ENCODE peak calls at places on chromosomes 13 and 19, in four cellular contexts. R is H7, K is IMR-90, M is T-helper 2 cell. G is an unnamed sample.

GRCh38 chr19:48513289-48514122 is 1.9 kb upstream of the LMTK3 start:
- DNase-seq in R (peak; percentile 93), K (peak; percentile 64), M (peak; percentile 53), G (peak; percentile 60)

GRCh38 chr19:17673937-17674799 is 14.0 kb downstream of the UNC13A start:
- DNase-seq in R (no peak), K (no peak), M (no peak), G (no peak)

GRCh38 chr13:75038315-75038881 is 443.6 kb downstream of the TBC1D4 start:
- DNase-seq in R (no peak), K (no peak), M (no peak), G (no peak)

GRCh38 chr13:86731987-86732386 is 932.8 kb upstream of the SLITRK6 start:
- DNase-seq in R (no peak), K (no peak), M (no peak), G (no peak)

GRCh38 chr19:55206664-55207500 is 2.4 kb downstream of the PTPRH start:
- DNase-seq in R (peak; percentile 95), K (peak; percentile 86), M (peak; percentile 21), G (no peak)

GRCh38 chr19:28403698-28404099 is 809.3 kb downstream of the UQCRFS1 start:
- DNase-seq in R (peak; percentile 54), K (no peak), M (no peak), G (no peak)

GRCh38 chr19:43306097-43306496 is 36.8 kb upstream of the PSG9 start:
- DNase-seq in R (no peak), K (no peak), M (no peak), G (no peak)

GRCh38 chr13:114106991-114107685 is 25.3 kb downstream of the RASA3 start:
- DNase-seq in R (no peak), K (no peak), M (no peak), G (no peak)

GRCh38 chr19:52307275-52307674 is 10.3 kb downstream of the ZNF480 start:
- DNase-seq in R (no peak), K (peak; percentile 19), M (no peak), G (no peak)

GRCh38 chr19:10399878-10400277 is 3.5 kb downstream of the CDC37 start:
- DNase-seq in R (no peak), K (no peak), M (no peak), G (no peak)

GRCh38 chr19:4877753-4878490 is 10.5 kb upstream of the PLIN3 start:
- DNase-seq in R (peak; percentile 84), K (no peak), M (no peak), G (no peak)

GRCh38 chr13:87057807-87058520 is 613.2 kb upstream of the SLITRK5 start:
- DNase-seq in R (no peak), K (peak; percentile 50), M (no peak), G (no peak)

GRCh38 chr13:112711528-112712265 is 21.9 kb downstream of the ATP11A start:
- DNase-seq in R (peak; percentile 93), K (peak; percentile 98), M (no peak), G (no peak)

GRCh38 chr13:35768551-35768950 is 292.1 kb upstream of the MAB21L1 start:
- DNase-seq in R (no peak), K (peak; percentile 76), M (no peak), G (no peak)

GRCh38 chr13:39635564-39635963 is 19.9 kb upstream of the COG6 start:
- DNase-seq in R (no peak), K (no peak), M (no peak), G (no peak)

GRCh38 chr19:36051637-36052036 is 2.4 kb downstream of the THAP8 start:
- DNase-seq in R (no peak), K (no peak), M (no peak), G (no peak)

GRCh38 chr19:56105090-56105701 is 15.9 kb downstream of the ZNF787 start:
- DNase-seq in R (peak; percentile 94), K (peak; percentile 33), M (no peak), G (peak; percentile 74)

GRCh38 chr13:28173793-28174192 is 35.4 kb downstream of the PAN3 start:
- DNase-seq in R (no peak), K (no peak), M (no peak), G (no peak)

GRCh38 chr19:30419581-30420180 is 47.5 kb downstream of the ZNF536 start:
- DNase-seq in R (no peak), K (no peak), M (no peak), G (no peak)

GRCh38 chr19:51016798-51017683 is 2.5 kb downstream of the KLK10 start:
- DNase-seq in R (peak; percentile 97), K (peak; percentile 16), M (peak; percentile 17), G (no peak)

GRCh38 chr13:45847554-45848224 is 3.9 kb downstream of the SIAH3 start:
- DNase-seq in R (no peak), K (no peak), M (no peak), G (no peak)

GRCh38 chr19:49403404-49404187 is 15.5 kb downstream of the KASH5 start:
- DNase-seq in R (peak; percentile 82), K (peak; percentile 33), M (no peak), G (peak; percentile 32)

GRCh38 chr13:42354246-42355117 is 82.5 kb downstream of the AKAP11 start:
- DNase-seq in R (no peak), K (peak; percentile 48), M (no peak), G (no peak)

GRCh38 chr19:8148410-8149231 is 771 bp downstream of the FBN3 start:
- DNase-seq in R (peak; percentile 94), K (no peak), M (no peak), G (no peak)

GRCh38 chr13:29959621-29960020 is 109.2 kb upstream of the UBL3 start:
- DNase-seq in R (no peak), K (no peak), M (no peak), G (no peak)

GRCh38 chr19:11530432-11530831 is 1.5 kb upstream of the ECSIT start:
- DNase-seq in R (peak; percentile 97), K (peak; percentile 78), M (peak; percentile 9), G (peak; percentile 18)

GRCh38 chr13:98839826-98840769 is 87.6 kb upstream of the SLC15A1 start:
- DNase-seq in R (peak; percentile 71), K (peak; percentile 47), M (peak; percentile 21), G (no peak)

GRCh38 chr13:72852207-72852606 is 70.3 kb downstream of the PIBF1 start:
- DNase-seq in R (no peak), K (no peak), M (no peak), G (no peak)

GRCh38 chr19:13428352-13428751 is 77.9 kb downstream of the CACNA1A start:
- DNase-seq in R (peak; percentile 38), K (peak; percentile 17), M (no peak), G (no peak)

G was measured in naive B cell.